ENCODE peak calls at places on chromosomes 13 and 19, in nine cellular contexts. D is BJ; W is glutamatergic neuron; P is lower lobe of right lung; Z is iris pigment epithelial cell; R is sciatic nerve; G is activated CD4-positive, alpha-beta T cell treated with anti-CD3 and anti-CD28 coated beads, Interleukin-2, amount 10 ng/mL, durations not matched to agents 7 days and 5 days; O is mesenchymal stem cell; F is ELR. U is an unnamed sample.

GRCh38 chr19:4913996-4914735 is 4.9 kb downstream of the UHRF1 start:
- DNase-seq in R (no peak), F (peak), W (no peak), G (no peak), P (no peak), Z (peak), O (peak), D (no peak), U (no peak)

GRCh38 chr13:94658926-94659649 is 53.3 kb downstream of the SOX21 start:
- DNase-seq in O (peak), P (no peak), R (no peak), D (no peak), W (no peak), Z (peak), G (no peak), F (peak), U (no peak)

GRCh38 chr19:10986301-10987127 is 25.7 kb downstream of the SMARCA4 start:
- DNase-seq in R (no peak), P (no peak), F (no peak), W (no peak), O (no peak), D (no peak), G (no peak), Z (no peak), U (no peak)

GRCh38 chr13:45564108-45564507 is 51.4 kb downstream of the ERICH6B start:
- DNase-seq in W (no peak), F (peak), D (no peak), O (peak), P (no peak), R (no peak), G (no peak), Z (peak), U (no peak)

GRCh38 chr19:19269952-19270694 is 3.0 kb downstream of the TM6SF2 start:
- DNase-seq in D (no peak), Z (no peak), G (no peak), W (no peak), O (no peak), R (no peak), F (no peak), P (no peak), U (no peak)

GRCh38 chr13:49935171-49936084 is 712 bp downstream of the SPRYD7 start:
- DNase-seq in F (peak), D (no peak), W (no peak), G (peak), R (no peak), P (peak), Z (peak), O (peak), U (no peak)

GRCh38 chr19:49455729-49456128 is 2.7 kb downstream of the ALDH16A1 start:
- DNase-seq in W (no peak), D (no peak), Z (no peak), O (no peak), R (no peak), F (no peak), P (no peak), G (no peak), U (no peak)

GRCh38 chr13:30832845-30833332 is 73.2 kb upstream of the MEDAG start:
- DNase-seq in O (peak), G (no peak), W (peak), D (no peak), F (peak), P (peak), Z (peak), R (no peak), U (peak)

GRCh38 chr13:112664501-112665203 is 25.2 kb upstream of the ATP11A start:
- DNase-seq in W (no peak), D (no peak), G (no peak), F (peak), P (peak), O (peak), Z (peak), R (peak), U (no peak)

GRCh38 chr19:37309834-37310575 is 60.9 kb upstream of the ZNF527 start:
- DNase-seq in F (peak), W (no peak), Z (no peak), G (peak), D (no peak), R (no peak), O (no peak), P (no peak), U (no peak)

GRCh38 chr19:7272856-7273578 is 21.2 kb downstream of the INSR start:
- DNase-seq in Z (no peak), F (no peak), P (no peak), D (no peak), O (no peak), W (no peak), R (no peak), G (no peak), U (no peak)

GRCh38 chr19:53132231-53132991 is at the start of gene ZNF415:
- DNase-seq in D (peak), F (peak), Z (peak), P (peak), G (peak), O (peak), W (peak), R (peak), U (peak)

GRCh38 chr19:23415561-23416191 is 20.4 kb upstream of the ZNF91 start:
- DNase-seq in W (peak), Z (peak), R (no peak), O (peak), G (no peak), F (peak), P (no peak), D (no peak), U (no peak)

GRCh38 chr13:26679411-26679810 is 81.2 kb downstream of the GPR12 start:
- DNase-seq in O (peak), R (no peak), Z (peak), F (peak), P (no peak), G (no peak), D (peak), W (no peak), U (no peak)

GRCh38 chr19:8151499-8152035 is 2.2 kb upstream of the FBN3 start:
- DNase-seq in R (no peak), D (no peak), F (no peak), P (no peak), Z (no peak), O (no peak), W (no peak), G (no peak), U (no peak)

GRCh38 chr19:5572556-5573286 is 5.0 kb upstream of the TINCR start:
- DNase-seq in Z (no peak), O (no peak), F (no peak), W (no peak), P (no peak), G (no peak), R (no peak), D (no peak), U (no peak)

GRCh38 chr13:37869756-37870488 is at the start of gene TRPC4:
- DNase-seq in D (no peak), G (no peak), W (peak), R (no peak), F (peak), Z (peak), P (peak), O (peak), U (no peak)

GRCh38 chr13:100432611-100433010 is 156.0 kb downstream of the GGACT start:
- DNase-seq in F (no peak), R (no peak), D (no peak), O (no peak), G (no peak), P (no peak), Z (no peak), W (no peak), U (no peak)

GRCh38 chr19:50204811-50205675 is 1.6 kb downstream of the MYH14 start:
- DNase-seq in P (peak), D (no peak), R (no peak), G (no peak), O (no peak), W (peak), Z (no peak), F (no peak), U (no peak)